ENCODE peak calls at places on chromosomes 1 and 21, in six cellular contexts. R, C, X, G, M and T are unnamed samples.

GRCh38 chr1:107404756-107405155 is 263.9 kb downstream of the NTNG1 start:
- DNase-seq in R (no peak), C (no peak), X (no peak), G (no peak), M (no peak), T (no peak)

GRCh38 chr1:154745286-154745731 is 124.8 kb downstream of the KCNN3 start:
- DNase-seq in R (no peak), C (peak; percentile 31), X (peak; percentile 52), G (no peak), M (no peak), T (peak; percentile 35)

GRCh38 chr1:228284521-228284920 is 76.7 kb downstream of the OBSCN start:
- DNase-seq in R (no peak), C (peak; percentile 0), X (no peak), G (no peak), M (no peak), T (peak; percentile 19)

GRCh38 chr1:1564278-1564677 is 10.4 kb downstream of the SSU72 start:
- DNase-seq in R (no peak), C (no peak), X (no peak), G (no peak), M (no peak), T (no peak)

GRCh38 chr21:33931799-33932390 is 16.3 kb upstream of the ATP5PO start:
- DNase-seq in R (no peak), C (no peak), X (no peak), G (no peak), M (no peak), T (no peak)

GRCh38 chr1:45412899-45413298 is 72.7 kb upstream of the MUTYH start:
- DNase-seq in R (no peak), C (no peak), X (no peak), G (no peak), M (no peak), T (no peak)

GRCh38 chr1:223682502-223682901 is 17.0 kb upstream of the CAPN8 start:
- DNase-seq in R (no peak), C (no peak), X (no peak), G (no peak), M (no peak), T (no peak)

GRCh38 chr1:206658264-206658980 is 23.1 kb downstream of the DYRK3 start:
- DNase-seq in R (no peak), C (peak; percentile 43), X (no peak), G (peak; percentile 81), M (no peak), T (peak; percentile 92)

GRCh38 chr21:28754127-28754611 is 238.5 kb downstream of the LTN1 start:
- DNase-seq in R (no peak), C (peak; percentile 8), X (no peak), G (no peak), M (no peak), T (no peak)

GRCh38 chr1:155856257-155856974 is 598 bp downstream of the GON4L start:
- DNase-seq in R (no peak), C (no peak), X (no peak), G (no peak), M (no peak), T (no peak)

GRCh38 chr21:38721983-38722382 is 83.7 kb upstream of the ETS2 start:
- DNase-seq in R (no peak), C (no peak), X (no peak), G (no peak), M (no peak), T (no peak)

GRCh38 chr1:65724151-65724550 is 68.5 kb upstream of the PDE4B start:
- DNase-seq in R (no peak), C (no peak), X (no peak), G (no peak), M (no peak), T (no peak)

GRCh38 chr1:88946845-88947244 is 45.6 kb downstream of the KYAT3 start:
- DNase-seq in R (no peak), C (no peak), X (no peak), G (no peak), M (no peak), T (no peak)

GRCh38 chr1:46603481-46603857 is 599 bp downstream of the MKNK1 start:
- DNase-seq in R (no peak), C (no peak), X (no peak), G (no peak), M (no peak), T (no peak)

GRCh38 chr1:165290143-165290542 is 66.4 kb downstream of the LMX1A start:
- DNase-seq in R (no peak), C (no peak), X (no peak), G (no peak), M (no peak), T (no peak)

GRCh38 chr1:23194119-23194984 is 22.9 kb downstream of the HTR1D start:
- DNase-seq in R (peak; percentile 46), C (no peak), X (no peak), G (peak; percentile 75), M (no peak), T (no peak)

GRCh38 chr1:171061425-171062143 is 29.1 kb upstream of the FMO3 start:
- DNase-seq in R (no peak), C (no peak), X (no peak), G (no peak), M (no peak), T (no peak)

GRCh38 chr1:167625040-167625823 is 4.8 kb upstream of the RCSD1 start:
- DNase-seq in R (no peak), C (no peak), X (no peak), G (no peak), M (no peak), T (no peak)

GRCh38 chr1:203287109-203287893 is 18.0 kb upstream of the BTG2 start:
- DNase-seq in R (no peak), C (peak; percentile 82), X (peak; percentile 88), G (no peak), M (no peak), T (peak; percentile 71)

GRCh38 chr1:85277027-85277625 is 694 bp upstream of the BCL10 start:
- DNase-seq in R (no peak), C (no peak), X (no peak), G (no peak), M (no peak), T (no peak)

GRCh38 chr1:151994956-151995355 is 1.3 kb upstream of the S100A10 start:
- DNase-seq in R (no peak), C (no peak), X (no peak), G (peak; percentile 72), M (no peak), T (peak; percentile 64)

GRCh38 chr1:188237573-188238353 is 1409.0 kb downstream of the PLA2G4A start:
- DNase-seq in R (no peak), C (no peak), X (no peak), G (peak; percentile 8), M (no peak), T (no peak)

GRCh38 chr1:64711266-64711665 is 33.6 kb upstream of the RAVER2 start:
- DNase-seq in R (no peak), C (no peak), X (no peak), G (no peak), M (no peak), T (no peak)

GRCh38 chr1:119186471-119186870 is 46.0 kb upstream of the WARS2 start:
- DNase-seq in R (no peak), C (no peak), X (no peak), G (no peak), M (no peak), T (no peak)

GRCh38 chr1:85683292-85684025 is 24.8 kb downstream of the ZNHIT6 start:
- DNase-seq in R (no peak), C (no peak), X (no peak), G (no peak), M (no peak), T (no peak)

GRCh38 chr21:35095859-35096291 is 46.8 kb upstream of the RUNX1 start:
- DNase-seq in R (no peak), C (no peak), X (no peak), G (no peak), M (no peak), T (no peak)

DNA sequence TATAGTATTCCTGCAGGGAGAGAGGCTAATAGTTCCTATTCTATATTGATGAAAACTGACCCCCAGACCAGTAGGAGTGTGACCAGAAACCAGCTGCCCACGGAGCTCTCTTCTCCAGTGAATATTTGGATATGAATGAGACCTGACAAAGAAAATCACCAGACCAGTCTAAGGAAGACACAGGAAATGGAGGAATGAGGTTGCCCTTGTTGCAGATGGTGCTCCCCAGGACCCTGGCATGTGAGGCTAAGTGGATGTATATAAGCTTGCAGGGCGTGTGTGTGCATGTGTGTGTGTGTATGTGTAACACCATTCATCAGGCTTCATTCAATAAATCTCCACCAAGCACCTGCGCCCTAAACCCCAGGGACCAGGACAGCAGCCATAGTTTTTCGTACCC is 14.4 kb downstream of the PHLDA3 start:
- DNase-seq in R (no peak), C (no peak), X (no peak), G (no peak), M (no peak), T (no peak)
- H3K27ac ChIP-seq in R (no peak overlapping the region), C (no peak overlapping the region), X (no peak overlapping the region), G (peak overlapping the region; percentile 24), M (no peak overlapping the region), T (peak overlapping the region; percentile 63)

GRCh38 chr1:54287821-54288220 is 87.9 kb downstream of the MRPL37 start:
- DNase-seq in R (no peak), C (no peak), X (peak; percentile 66), G (no peak), M (no peak), T (no peak)
- H3K4me1 ChIP-seq in R (no peaks in the 10 kb centered on the region), C (peaks cover 59% of the 10 kb centered on the region), X (peaks cover 44% of the 10 kb centered on the region), G (peaks cover 16% of the 10 kb centered on the region), M (peaks cover 11% of the 10 kb centered on the region), T (peaks cover 39% of the 10 kb centered on the region)

DNA sequence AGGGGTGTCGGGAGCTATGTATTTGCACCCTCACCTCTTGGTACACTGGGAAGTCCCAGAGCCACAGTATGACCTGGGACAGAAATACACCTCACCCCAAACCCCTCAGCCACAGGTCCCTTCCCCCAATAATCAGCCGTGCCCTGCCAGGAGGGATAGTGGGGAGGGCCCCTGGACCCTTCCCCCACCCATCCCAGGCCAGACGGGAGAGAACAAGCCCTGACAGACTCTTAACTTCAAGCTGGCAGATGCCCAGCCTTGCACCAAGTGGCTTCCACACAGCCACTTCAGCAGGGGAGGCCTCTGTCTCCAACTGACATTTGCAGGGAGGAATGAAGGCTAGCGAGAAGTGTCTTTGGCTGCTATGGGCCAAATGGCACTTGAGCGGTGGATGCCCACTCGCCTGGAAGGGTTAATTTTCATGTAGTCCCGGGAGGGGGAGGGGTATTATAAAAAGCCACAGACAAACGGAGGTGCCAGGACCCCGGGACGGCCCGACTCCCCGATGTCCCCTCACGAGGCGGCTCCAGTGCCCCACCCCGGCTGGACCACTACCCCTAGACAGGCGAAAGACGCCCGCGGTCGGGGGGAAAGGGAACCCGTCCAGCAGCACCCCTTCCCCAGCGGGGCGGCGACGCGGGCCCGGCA is 495 bp downstream of the SYNC start:
- DNase-seq in R (no peak), C (no peak), X (peak; percentile 77), G (no peak), M (no peak), T (peak; percentile 66)
- H3K4me3 ChIP-seq in R (peak overlapping the region; percentile 62), C (peak overlapping the region; percentile 61), X (no peak overlapping the region), G (peak overlapping the region; percentile 64), M (peak overlapping the region; percentile 25), T (no peak overlapping the region)

GRCh38 chr1:225422795-225423517 is 4.9 kb downstream of the LBR start:
- DNase-seq in R (no peak), C (no peak), X (no peak), G (no peak), M (no peak), T (no peak)
- H3K27ac ChIP-seq in R (peak overlapping the region; percentile 98), C (peak overlapping the region; percentile 97), X (no peak overlapping the region), G (no peak overlapping the region), M (no peak overlapping the region), T (no peak overlapping the region)